ENCODE peak calls at places on chromosomes 4 and X, in four cellular contexts. Q is lower leg skin, R is AG04449, C is OCI-LY7. W is an unnamed sample.

GRCh38 chrX:67545772-67546495 is 2.1 kb downstream of the AR start:
- DNase-seq in C (no peak), R (no peak), Q (no peak), W (no peak)

GRCh38 chr4:69617083-69617694 is 22.3 kb downstream of the UGT2A2 start:
- DNase-seq in C (peak; percentile 7), R (no peak), Q (no peak), W (peak; percentile 6)

GRCh38 chr4:137806420-137806819 is 274.1 kb upstream of the PCDH18 start:
- DNase-seq in C (no peak), Q (no peak), R (no peak), W (no peak)

GRCh38 chr4:80196259-80197131 is 808 bp upstream of the PRDM8 start:
- DNase-seq in C (no peak), R (no peak), Q (no peak), W (no peak)

GRCh38 chr4:47835489-47835888 is 2.4 kb downstream of the CORIN start:
- DNase-seq in Q (no peak), C (no peak), R (no peak), W (no peak)

GRCh38 chr4:61149278-61149677 is 50.8 kb upstream of the ADGRL3 start:
- DNase-seq in Q (no peak), C (no peak), R (no peak), W (no peak)

GRCh38 chr4:184807797-184808718 is 17.7 kb downstream of the ACSL1 start:
- DNase-seq in Q (no peak), C (no peak), R (no peak), W (no peak)

GRCh38 chrX:39582091-39582490 is 515.7 kb downstream of the BCOR start:
- DNase-seq in R (no peak), Q (no peak), C (no peak), W (peak; percentile 37)

GRCh38 chrX:10017866-10018265 is 50.7 kb downstream of the CLDN34 start:
- DNase-seq in R (no peak), C (peak; percentile 21), Q (no peak), W (no peak)

GRCh38 chr4:8039290-8039689 is 99.6 kb upstream of the AFAP1 start:
- DNase-seq in C (no peak), Q (no peak), R (no peak), W (no peak)

GRCh38 chrX:13093489-13094140 is 49.2 kb upstream of the FAM9C start:
- DNase-seq in R (no peak), Q (no peak), C (no peak), W (no peak)

GRCh38 chr4:53314257-53314656 is 51.6 kb downstream of the SCFD2 start:
- DNase-seq in C (no peak), R (no peak), Q (no peak), W (no peak)

GRCh38 chrX:53458082-53458481 is 23.9 kb upstream of the HSD17B10 start:
- DNase-seq in R (no peak), C (no peak), Q (no peak), W (no peak)
- TF ChIP-seq CTCF in R (no peak), C (no peak), Q (no peak), W (no peak)

GRCh38 chr4:124711469-124712416 is 789 bp downstream of the ANKRD50 start:
- DNase-seq in R (no peak), Q (peak; percentile 43), C (peak; percentile 4), W (peak; percentile 35)

GRCh38 chr4:124710253-124710849 is 2.2 kb downstream of the ANKRD50 start:
- DNase-seq in Q (no peak), R (no peak), C (no peak), W (no peak)

GRCh38 chr4:124708517-124709300 is 3.8 kb downstream of the ANKRD50 start:
- DNase-seq in Q (no peak), R (no peak), C (no peak), W (no peak)

GRCh38 chr4:124712417-124713212 is at the start of gene ANKRD50:
- DNase-seq in C (peak; percentile 43), R (peak; percentile 66), Q (peak; percentile 86), W (no peak)

GRCh38 chr4:124710911-124711310 is 1.6 kb downstream of the ANKRD50 start:
- DNase-seq in C (no peak), Q (peak; percentile 30), R (no peak), W (no peak)
- H3K4me3 ChIP-seq in C (no peak overlapping the region), Q (no peak overlapping the region), R (peak overlapping the region; percentile 77), W (peak overlapping the region; percentile 86)

DNA sequence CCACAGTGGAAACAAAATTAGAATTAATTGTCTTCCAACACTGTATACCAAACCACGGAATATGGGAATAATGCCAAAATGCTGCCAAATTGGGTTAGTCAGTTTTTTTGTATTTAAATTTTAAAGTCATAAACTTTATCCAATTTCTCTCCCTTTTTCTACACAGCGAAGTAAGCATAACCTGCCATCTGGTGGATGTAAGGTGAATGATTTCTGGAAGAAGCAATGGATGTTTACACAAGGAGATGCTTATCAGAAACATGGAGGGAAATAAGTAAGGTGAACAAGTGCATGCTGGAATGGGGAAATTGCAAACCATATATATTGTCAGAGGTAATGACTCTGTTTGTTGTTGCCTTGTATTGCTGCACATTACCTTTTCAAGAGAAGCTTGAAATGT is 691.9 kb downstream of the TECRL start:
- DNase-seq in R (no peak), C (no peak), Q (no peak), W (no peak)
- TF ChIP-seq CTCF in R (no peak), C (peak; percentile 48), Q (no peak), W (peak; percentile 62)

GRCh38 chr4:76611611-76612010 is 176.6 kb downstream of the SHROOM3 start:
- DNase-seq in R (no peak), C (no peak), Q (no peak), W (no peak)
- H3K4me3 ChIP-seq in R (no peak overlapping the region), C (no peak overlapping the region), Q (no peak overlapping the region), W (peak overlapping the region; percentile 2)

GRCh38 chr4:87649980-87650379 is at the start of gene DMP1:
- DNase-seq in C (no peak), Q (no peak), R (no peak), W (no peak)

DNA sequence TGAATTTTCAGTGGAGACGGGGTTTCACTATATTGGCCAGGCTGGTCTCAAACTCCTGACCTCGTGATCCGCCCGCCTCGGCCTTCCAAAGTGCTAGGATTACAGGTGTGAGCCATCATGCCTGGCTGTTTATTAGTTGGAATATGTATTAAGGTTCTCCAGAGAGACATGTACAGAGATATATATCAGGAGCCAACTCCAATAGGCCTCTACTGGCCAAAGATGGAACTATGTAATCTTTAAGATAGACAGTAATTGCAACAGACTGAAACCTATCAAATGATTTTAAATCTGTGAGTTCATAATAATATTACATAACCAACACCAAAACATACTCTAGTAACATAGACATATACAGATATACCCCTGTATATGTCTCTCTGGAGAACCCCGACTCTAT is 5.8 kb upstream of the DMP1 start:
- DNase-seq in R (no peak), Q (no peak), C (no peak), W (no peak)
- TF ChIP-seq CTCF in R (no peak), Q (no peak), C (no peak), W (peak; percentile 25)

DNA sequence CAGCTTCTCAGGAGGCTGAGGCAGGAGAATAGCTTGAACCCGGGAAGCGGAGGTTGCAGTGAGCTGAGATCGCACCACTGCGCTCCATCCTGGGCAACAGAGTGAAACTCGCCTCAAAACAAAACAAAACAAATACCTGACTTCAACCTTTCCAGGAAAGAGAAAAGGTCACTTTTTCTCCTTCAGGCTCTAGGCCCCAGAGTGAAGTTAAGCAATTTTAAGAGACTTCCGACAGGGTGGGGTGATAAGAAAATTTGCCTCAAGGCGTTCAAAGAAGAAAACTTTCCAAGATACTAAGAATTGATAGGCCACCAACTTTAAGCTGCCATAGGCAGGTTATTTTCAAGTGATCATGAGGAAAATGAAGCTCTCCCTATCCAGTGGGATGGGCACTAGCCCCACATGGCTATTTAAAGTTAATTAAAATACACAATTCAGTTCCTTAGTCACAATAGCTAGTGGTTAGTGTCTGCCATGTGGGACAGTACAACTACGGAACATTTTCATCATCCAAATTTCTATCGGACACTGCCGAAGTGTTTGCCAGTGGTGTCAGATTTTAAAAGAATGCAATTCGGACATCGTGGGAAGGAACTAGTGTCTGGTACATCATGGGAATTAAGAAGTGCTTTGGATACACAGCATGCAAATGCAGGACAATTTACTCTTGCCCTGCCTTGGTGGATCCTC is 33.0 kb downstream of the SMS start:
- DNase-seq in Q (no peak), C (no peak), R (no peak), W (no peak)
- H3K4me3 ChIP-seq in Q (no peak overlapping the region), C (no peak overlapping the region), R (no peak overlapping the region), W (no peak overlapping the region)